ENCODE peak calls at places on chromosomes 2 and 18, in ten cellular contexts. One of them, this sample, is unnamed.

GRCh38 chr18:49898421-49898820 is 85.1 kb upstream of the ACAA2 start:
- DNase-seq in EH: peak; percentile 73
- DNase-seq in right lobe of liver: no peak
- DNase-seq in stimulated activated CD8-positive, alpha-beta memory T cell treated with anti-CD3 and anti-CD28 coated beads, Interleukin-7, amount 100 ng/mL, for 1 hour: peak; percentile 21
- DNase-seq in Daoy: peak; percentile 62
- DNase-seq in iPS DF 6.9: peak; percentile 45
- DNase-seq in activated CD8-positive, alpha-beta T cell treated with anti-CD3 and anti-CD28 coated beads, Interleukin-2, amount 10 ng/mL, durations not matched to agents 7 days and 5 days: peak; percentile 92
- DNase-seq in NCI-H510A treated with DMSO at 0.1 percent for 48 hours: no peak
- DNase-seq in stimulated activated CD4-positive, alpha-beta T cell treated with anti-CD3 and anti-CD28 coated beads, Interleukin-1b, Interleukin-23, amount 100 ng/mL, for 1 hour: peak; percentile 9
- DNase-seq in MV-4-11: peak; percentile 75
- DNase-seq in this sample: no peak

GRCh38 chr2:2484301-2484700 is 153.2 kb upstream of the MYT1L start:
- DNase-seq in EH: no peak
- DNase-seq in activated CD8-positive, alpha-beta T cell treated with anti-CD3 and anti-CD28 coated beads, Interleukin-2, amount 10 ng/mL, durations not matched to agents 7 days and 5 days: no peak
- DNase-seq in NCI-H510A treated with DMSO at 0.1 percent for 48 hours: no peak
- DNase-seq in MV-4-11: no peak
- DNase-seq in stimulated activated CD8-positive, alpha-beta memory T cell treated with anti-CD3 and anti-CD28 coated beads, Interleukin-7, amount 100 ng/mL, for 1 hour: no peak
- DNase-seq in stimulated activated CD4-positive, alpha-beta T cell treated with anti-CD3 and anti-CD28 coated beads, Interleukin-1b, Interleukin-23, amount 100 ng/mL, for 1 hour: no peak
- DNase-seq in right lobe of liver: no peak
- DNase-seq in iPS DF 6.9: no peak
- DNase-seq in Daoy: no peak
- DNase-seq in this sample: peak; percentile 40

GRCh38 chr2:131094655-131095281 is 1.5 kb upstream of the FAM168B start:
- DNase-seq in EH: peak; percentile 10
- DNase-seq in stimulated activated CD4-positive, alpha-beta T cell treated with anti-CD3 and anti-CD28 coated beads, Interleukin-1b, Interleukin-23, amount 100 ng/mL, for 1 hour: no peak
- DNase-seq in iPS DF 6.9: no peak
- DNase-seq in right lobe of liver: no peak
- DNase-seq in activated CD8-positive, alpha-beta T cell treated with anti-CD3 and anti-CD28 coated beads, Interleukin-2, amount 10 ng/mL, durations not matched to agents 7 days and 5 days: no peak
- DNase-seq in NCI-H510A treated with DMSO at 0.1 percent for 48 hours: peak; percentile 9
- DNase-seq in Daoy: no peak
- DNase-seq in MV-4-11: no peak
- DNase-seq in stimulated activated CD8-positive, alpha-beta memory T cell treated with anti-CD3 and anti-CD28 coated beads, Interleukin-7, amount 100 ng/mL, for 1 hour: no peak
- DNase-seq in this sample: no peak

GRCh38 chr2:216745453-216745852 is 50.1 kb upstream of the IGFBP5 start:
- DNase-seq in stimulated activated CD8-positive, alpha-beta memory T cell treated with anti-CD3 and anti-CD28 coated beads, Interleukin-7, amount 100 ng/mL, for 1 hour: no peak
- DNase-seq in Daoy: no peak
- DNase-seq in EH: no peak
- DNase-seq in NCI-H510A treated with DMSO at 0.1 percent for 48 hours: no peak
- DNase-seq in stimulated activated CD4-positive, alpha-beta T cell treated with anti-CD3 and anti-CD28 coated beads, Interleukin-1b, Interleukin-23, amount 100 ng/mL, for 1 hour: no peak
- DNase-seq in right lobe of liver: no peak
- DNase-seq in activated CD8-positive, alpha-beta T cell treated with anti-CD3 and anti-CD28 coated beads, Interleukin-2, amount 10 ng/mL, durations not matched to agents 7 days and 5 days: no peak
- DNase-seq in iPS DF 6.9: no peak
- DNase-seq in MV-4-11: no peak
- DNase-seq in this sample: no peak

GRCh38 chr2:212921711-212922110 is 229.7 kb downstream of the IKZF2 start:
- DNase-seq in right lobe of liver: no peak
- DNase-seq in iPS DF 6.9: no peak
- DNase-seq in Daoy: no peak
- DNase-seq in stimulated activated CD8-positive, alpha-beta memory T cell treated with anti-CD3 and anti-CD28 coated beads, Interleukin-7, amount 100 ng/mL, for 1 hour: no peak
- DNase-seq in MV-4-11: no peak
- DNase-seq in NCI-H510A treated with DMSO at 0.1 percent for 48 hours: no peak
- DNase-seq in EH: no peak
- DNase-seq in stimulated activated CD4-positive, alpha-beta T cell treated with anti-CD3 and anti-CD28 coated beads, Interleukin-1b, Interleukin-23, amount 100 ng/mL, for 1 hour: no peak
- DNase-seq in activated CD8-positive, alpha-beta T cell treated with anti-CD3 and anti-CD28 coated beads, Interleukin-2, amount 10 ng/mL, durations not matched to agents 7 days and 5 days: no peak
- DNase-seq in this sample: no peak

GRCh38 chr2:8684885-8685696 is 3.2 kb downstream of the ID2 start:
- DNase-seq in stimulated activated CD8-positive, alpha-beta memory T cell treated with anti-CD3 and anti-CD28 coated beads, Interleukin-7, amount 100 ng/mL, for 1 hour: no peak
- DNase-seq in activated CD8-positive, alpha-beta T cell treated with anti-CD3 and anti-CD28 coated beads, Interleukin-2, amount 10 ng/mL, durations not matched to agents 7 days and 5 days: peak; percentile 71
- DNase-seq in right lobe of liver: peak; percentile 92
- DNase-seq in EH: peak; percentile 63
- DNase-seq in Daoy: peak; percentile 51
- DNase-seq in iPS DF 6.9: no peak
- DNase-seq in MV-4-11: peak; percentile 28
- DNase-seq in stimulated activated CD4-positive, alpha-beta T cell treated with anti-CD3 and anti-CD28 coated beads, Interleukin-1b, Interleukin-23, amount 100 ng/mL, for 1 hour: no peak
- DNase-seq in NCI-H510A treated with DMSO at 0.1 percent for 48 hours: peak; percentile 80
- DNase-seq in this sample: peak; percentile 17

GRCh38 chr2:36748166-36748565 is 51.7 kb downstream of the VIT start:
- DNase-seq in Daoy: no peak
- DNase-seq in stimulated activated CD8-positive, alpha-beta memory T cell treated with anti-CD3 and anti-CD28 coated beads, Interleukin-7, amount 100 ng/mL, for 1 hour: no peak
- DNase-seq in NCI-H510A treated with DMSO at 0.1 percent for 48 hours: no peak
- DNase-seq in right lobe of liver: no peak
- DNase-seq in iPS DF 6.9: no peak
- DNase-seq in stimulated activated CD4-positive, alpha-beta T cell treated with anti-CD3 and anti-CD28 coated beads, Interleukin-1b, Interleukin-23, amount 100 ng/mL, for 1 hour: no peak
- DNase-seq in EH: peak; percentile 72
- DNase-seq in activated CD8-positive, alpha-beta T cell treated with anti-CD3 and anti-CD28 coated beads, Interleukin-2, amount 10 ng/mL, durations not matched to agents 7 days and 5 days: no peak
- DNase-seq in MV-4-11: no peak
- DNase-seq in this sample: no peak

GRCh38 chr2:47002480-47003381 is 87.1 kb upstream of the MCFD2 start:
- DNase-seq in NCI-H510A treated with DMSO at 0.1 percent for 48 hours: no peak
- DNase-seq in EH: peak; percentile 41
- DNase-seq in Daoy: peak; percentile 35
- DNase-seq in stimulated activated CD4-positive, alpha-beta T cell treated with anti-CD3 and anti-CD28 coated beads, Interleukin-1b, Interleukin-23, amount 100 ng/mL, for 1 hour: no peak
- DNase-seq in iPS DF 6.9: no peak
- DNase-seq in right lobe of liver: no peak
- DNase-seq in stimulated activated CD8-positive, alpha-beta memory T cell treated with anti-CD3 and anti-CD28 coated beads, Interleukin-7, amount 100 ng/mL, for 1 hour: no peak
- DNase-seq in activated CD8-positive, alpha-beta T cell treated with anti-CD3 and anti-CD28 coated beads, Interleukin-2, amount 10 ng/mL, durations not matched to agents 7 days and 5 days: no peak
- DNase-seq in MV-4-11: peak; percentile 87
- DNase-seq in this sample: peak; percentile 63

GRCh38 chr2:204108301-204108700 is 171.7 kb downstream of the ICOS start:
- DNase-seq in stimulated activated CD8-positive, alpha-beta memory T cell treated with anti-CD3 and anti-CD28 coated beads, Interleukin-7, amount 100 ng/mL, for 1 hour: no peak
- DNase-seq in iPS DF 6.9: no peak
- DNase-seq in stimulated activated CD4-positive, alpha-beta T cell treated with anti-CD3 and anti-CD28 coated beads, Interleukin-1b, Interleukin-23, amount 100 ng/mL, for 1 hour: peak; percentile 5
- DNase-seq in MV-4-11: no peak
- DNase-seq in NCI-H510A treated with DMSO at 0.1 percent for 48 hours: no peak
- DNase-seq in activated CD8-positive, alpha-beta T cell treated with anti-CD3 and anti-CD28 coated beads, Interleukin-2, amount 10 ng/mL, durations not matched to agents 7 days and 5 days: peak; percentile 69
- DNase-seq in Daoy: peak; percentile 54
- DNase-seq in right lobe of liver: no peak
- DNase-seq in EH: peak; percentile 15
- DNase-seq in this sample: peak; percentile 59

GRCh38 chr2:126115975-126116374 is 540.0 kb upstream of the GYPC start:
- DNase-seq in right lobe of liver: no peak
- DNase-seq in stimulated activated CD8-positive, alpha-beta memory T cell treated with anti-CD3 and anti-CD28 coated beads, Interleukin-7, amount 100 ng/mL, for 1 hour: no peak
- DNase-seq in stimulated activated CD4-positive, alpha-beta T cell treated with anti-CD3 and anti-CD28 coated beads, Interleukin-1b, Interleukin-23, amount 100 ng/mL, for 1 hour: no peak
- DNase-seq in EH: no peak
- DNase-seq in MV-4-11: no peak
- DNase-seq in activated CD8-positive, alpha-beta T cell treated with anti-CD3 and anti-CD28 coated beads, Interleukin-2, amount 10 ng/mL, durations not matched to agents 7 days and 5 days: no peak
- DNase-seq in Daoy: no peak
- DNase-seq in iPS DF 6.9: no peak
- DNase-seq in NCI-H510A treated with DMSO at 0.1 percent for 48 hours: no peak
- DNase-seq in this sample: no peak

GRCh38 chr2:33678447-33678846 is 79.3 kb upstream of the FAM98A start:
- DNase-seq in MV-4-11: no peak
- DNase-seq in stimulated activated CD8-positive, alpha-beta memory T cell treated with anti-CD3 and anti-CD28 coated beads, Interleukin-7, amount 100 ng/mL, for 1 hour: no peak
- DNase-seq in EH: no peak
- DNase-seq in NCI-H510A treated with DMSO at 0.1 percent for 48 hours: no peak
- DNase-seq in right lobe of liver: no peak
- DNase-seq in iPS DF 6.9: no peak
- DNase-seq in stimulated activated CD4-positive, alpha-beta T cell treated with anti-CD3 and anti-CD28 coated beads, Interleukin-1b, Interleukin-23, amount 100 ng/mL, for 1 hour: no peak
- DNase-seq in Daoy: no peak
- DNase-seq in activated CD8-positive, alpha-beta T cell treated with anti-CD3 and anti-CD28 coated beads, Interleukin-2, amount 10 ng/mL, durations not matched to agents 7 days and 5 days: no peak
- DNase-seq in this sample: no peak

GRCh38 chr2:142824756-142825155 is 52.7 kb upstream of the KYNU start:
- DNase-seq in Daoy: no peak
- DNase-seq in right lobe of liver: no peak
- DNase-seq in MV-4-11: no peak
- DNase-seq in stimulated activated CD4-positive, alpha-beta T cell treated with anti-CD3 and anti-CD28 coated beads, Interleukin-1b, Interleukin-23, amount 100 ng/mL, for 1 hour: no peak
- DNase-seq in stimulated activated CD8-positive, alpha-beta memory T cell treated with anti-CD3 and anti-CD28 coated beads, Interleukin-7, amount 100 ng/mL, for 1 hour: no peak
- DNase-seq in iPS DF 6.9: no peak
- DNase-seq in NCI-H510A treated with DMSO at 0.1 percent for 48 hours: no peak
- DNase-seq in EH: peak; percentile 37
- DNase-seq in activated CD8-positive, alpha-beta T cell treated with anti-CD3 and anti-CD28 coated beads, Interleukin-2, amount 10 ng/mL, durations not matched to agents 7 days and 5 days: no peak
- DNase-seq in this sample: no peak

GRCh38 chr2:171365232-171365631 is 68.6 kb downstream of the METTL8 start:
- DNase-seq in Daoy: peak; percentile 9
- DNase-seq in stimulated activated CD8-positive, alpha-beta memory T cell treated with anti-CD3 and anti-CD28 coated beads, Interleukin-7, amount 100 ng/mL, for 1 hour: no peak
- DNase-seq in stimulated activated CD4-positive, alpha-beta T cell treated with anti-CD3 and anti-CD28 coated beads, Interleukin-1b, Interleukin-23, amount 100 ng/mL, for 1 hour: no peak
- DNase-seq in activated CD8-positive, alpha-beta T cell treated with anti-CD3 and anti-CD28 coated beads, Interleukin-2, amount 10 ng/mL, durations not matched to agents 7 days and 5 days: no peak
- DNase-seq in EH: peak; percentile 24
- DNase-seq in iPS DF 6.9: no peak
- DNase-seq in NCI-H510A treated with DMSO at 0.1 percent for 48 hours: no peak
- DNase-seq in MV-4-11: peak; percentile 2
- DNase-seq in right lobe of liver: no peak
- DNase-seq in this sample: no peak

GRCh38 chr2:238379096-238379810 is 47.5 kb upstream of the ASB1 start:
- DNase-seq in stimulated activated CD4-positive, alpha-beta T cell treated with anti-CD3 and anti-CD28 coated beads, Interleukin-1b, Interleukin-23, amount 100 ng/mL, for 1 hour: no peak
- DNase-seq in NCI-H510A treated with DMSO at 0.1 percent for 48 hours: peak; percentile 39
- DNase-seq in MV-4-11: peak; percentile 86
- DNase-seq in EH: peak; percentile 83
- DNase-seq in right lobe of liver: no peak
- DNase-seq in Daoy: peak; percentile 62
- DNase-seq in iPS DF 6.9: no peak
- DNase-seq in activated CD8-positive, alpha-beta T cell treated with anti-CD3 and anti-CD28 coated beads, Interleukin-2, amount 10 ng/mL, durations not matched to agents 7 days and 5 days: peak; percentile 70
- DNase-seq in stimulated activated CD8-positive, alpha-beta memory T cell treated with anti-CD3 and anti-CD28 coated beads, Interleukin-7, amount 100 ng/mL, for 1 hour: no peak
- DNase-seq in this sample: no peak

GRCh38 chr2:8884812-8885211 is 47.4 kb upstream of the KIDINS220 start:
- DNase-seq in MV-4-11: no peak
- DNase-seq in stimulated activated CD4-positive, alpha-beta T cell treated with anti-CD3 and anti-CD28 coated beads, Interleukin-1b, Interleukin-23, amount 100 ng/mL, for 1 hour: no peak
- DNase-seq in EH: no peak
- DNase-seq in activated CD8-positive, alpha-beta T cell treated with anti-CD3 and anti-CD28 coated beads, Interleukin-2, amount 10 ng/mL, durations not matched to agents 7 days and 5 days: no peak
- DNase-seq in stimulated activated CD8-positive, alpha-beta memory T cell treated with anti-CD3 and anti-CD28 coated beads, Interleukin-7, amount 100 ng/mL, for 1 hour: no peak
- DNase-seq in Daoy: no peak
- DNase-seq in right lobe of liver: no peak
- DNase-seq in iPS DF 6.9: no peak
- DNase-seq in NCI-H510A treated with DMSO at 0.1 percent for 48 hours: no peak
- DNase-seq in this sample: no peak

GRCh38 chr2:239787651-239788050 is 237.5 kb downstream of the NDUFA10 start:
- DNase-seq in MV-4-11: no peak
- DNase-seq in right lobe of liver: no peak
- DNase-seq in activated CD8-positive, alpha-beta T cell treated with anti-CD3 and anti-CD28 coated beads, Interleukin-2, amount 10 ng/mL, durations not matched to agents 7 days and 5 days: no peak
- DNase-seq in stimulated activated CD4-positive, alpha-beta T cell treated with anti-CD3 and anti-CD28 coated beads, Interleukin-1b, Interleukin-23, amount 100 ng/mL, for 1 hour: no peak
- DNase-seq in EH: no peak
- DNase-seq in iPS DF 6.9: no peak
- DNase-seq in NCI-H510A treated with DMSO at 0.1 percent for 48 hours: no peak
- DNase-seq in stimulated activated CD8-positive, alpha-beta memory T cell treated with anti-CD3 and anti-CD28 coated beads, Interleukin-7, amount 100 ng/mL, for 1 hour: no peak
- DNase-seq in Daoy: no peak
- DNase-seq in this sample: no peak

GRCh38 chr2:236499691-236500573 is 69.7 kb upstream of the ACKR3 start:
- DNase-seq in MV-4-11: peak; percentile 28
- DNase-seq in right lobe of liver: no peak
- DNase-seq in iPS DF 6.9: no peak
- DNase-seq in stimulated activated CD4-positive, alpha-beta T cell treated with anti-CD3 and anti-CD28 coated beads, Interleukin-1b, Interleukin-23, amount 100 ng/mL, for 1 hour: no peak
- DNase-seq in stimulated activated CD8-positive, alpha-beta memory T cell treated with anti-CD3 and anti-CD28 coated beads, Interleukin-7, amount 100 ng/mL, for 1 hour: no peak
- DNase-seq in Daoy: no peak
- DNase-seq in NCI-H510A treated with DMSO at 0.1 percent for 48 hours: no peak
- DNase-seq in EH: peak; percentile 37
- DNase-seq in activated CD8-positive, alpha-beta T cell treated with anti-CD3 and anti-CD28 coated beads, Interleukin-2, amount 10 ng/mL, durations not matched to agents 7 days and 5 days: no peak
- DNase-seq in this sample: no peak

GRCh38 chr18:51137051-51137729 is 60.3 kb downstream of the MEX3C start:
- DNase-seq in stimulated activated CD4-positive, alpha-beta T cell treated with anti-CD3 and anti-CD28 coated beads, Interleukin-1b, Interleukin-23, amount 100 ng/mL, for 1 hour: no peak
- DNase-seq in Daoy: peak; percentile 80
- DNase-seq in MV-4-11: no peak
- DNase-seq in NCI-H510A treated with DMSO at 0.1 percent for 48 hours: no peak
- DNase-seq in right lobe of liver: no peak
- DNase-seq in activated CD8-positive, alpha-beta T cell treated with anti-CD3 and anti-CD28 coated beads, Interleukin-2, amount 10 ng/mL, durations not matched to agents 7 days and 5 days: no peak
- DNase-seq in stimulated activated CD8-positive, alpha-beta memory T cell treated with anti-CD3 and anti-CD28 coated beads, Interleukin-7, amount 100 ng/mL, for 1 hour: no peak
- DNase-seq in EH: peak; percentile 77
- DNase-seq in iPS DF 6.9: no peak
- DNase-seq in this sample: no peak

GRCh38 chr2:233700028-233700635 is 7.4 kb downstream of the UGT1A6 start:
- DNase-seq in MV-4-11: no peak
- DNase-seq in iPS DF 6.9: no peak
- DNase-seq in NCI-H510A treated with DMSO at 0.1 percent for 48 hours: no peak
- DNase-seq in EH: peak; percentile 98
- DNase-seq in stimulated activated CD8-positive, alpha-beta memory T cell treated with anti-CD3 and anti-CD28 coated beads, Interleukin-7, amount 100 ng/mL, for 1 hour: no peak
- DNase-seq in stimulated activated CD4-positive, alpha-beta T cell treated with anti-CD3 and anti-CD28 coated beads, Interleukin-1b, Interleukin-23, amount 100 ng/mL, for 1 hour: no peak
- DNase-seq in activated CD8-positive, alpha-beta T cell treated with anti-CD3 and anti-CD28 coated beads, Interleukin-2, amount 10 ng/mL, durations not matched to agents 7 days and 5 days: no peak
- DNase-seq in Daoy: peak; percentile 66
- DNase-seq in right lobe of liver: peak; percentile 70
- DNase-seq in this sample: no peak

GRCh38 chr2:218229239-218229638 is 12.2 kb downstream of the ARPC2 start:
- DNase-seq in iPS DF 6.9: no peak
- DNase-seq in NCI-H510A treated with DMSO at 0.1 percent for 48 hours: no peak
- DNase-seq in stimulated activated CD4-positive, alpha-beta T cell treated with anti-CD3 and anti-CD28 coated beads, Interleukin-1b, Interleukin-23, amount 100 ng/mL, for 1 hour: peak; percentile 5
- DNase-seq in activated CD8-positive, alpha-beta T cell treated with anti-CD3 and anti-CD28 coated beads, Interleukin-2, amount 10 ng/mL, durations not matched to agents 7 days and 5 days: peak; percentile 77
- DNase-seq in EH: peak; percentile 94
- DNase-seq in MV-4-11: peak; percentile 97
- DNase-seq in stimulated activated CD8-positive, alpha-beta memory T cell treated with anti-CD3 and anti-CD28 coated beads, Interleukin-7, amount 100 ng/mL, for 1 hour: no peak
- DNase-seq in Daoy: peak; percentile 74
- DNase-seq in right lobe of liver: no peak
- DNase-seq in this sample: no peak

GRCh38 chr18:32696376-32696775 is 76.4 kb downstream of the KLHL14 start:
- DNase-seq in iPS DF 6.9: no peak
- DNase-seq in right lobe of liver: no peak
- DNase-seq in NCI-H510A treated with DMSO at 0.1 percent for 48 hours: no peak
- DNase-seq in stimulated activated CD4-positive, alpha-beta T cell treated with anti-CD3 and anti-CD28 coated beads, Interleukin-1b, Interleukin-23, amount 100 ng/mL, for 1 hour: no peak
- DNase-seq in EH: no peak
- DNase-seq in activated CD8-positive, alpha-beta T cell treated with anti-CD3 and anti-CD28 coated beads, Interleukin-2, amount 10 ng/mL, durations not matched to agents 7 days and 5 days: no peak
- DNase-seq in stimulated activated CD8-positive, alpha-beta memory T cell treated with anti-CD3 and anti-CD28 coated beads, Interleukin-7, amount 100 ng/mL, for 1 hour: no peak
- DNase-seq in Daoy: no peak
- DNase-seq in MV-4-11: no peak
- DNase-seq in this sample: no peak

GRCh38 chr18:26657618-26658581 is 109.5 kb upstream of the KCTD1 start:
- DNase-seq in stimulated activated CD8-positive, alpha-beta memory T cell treated with anti-CD3 and anti-CD28 coated beads, Interleukin-7, amount 100 ng/mL, for 1 hour: no peak
- DNase-seq in Daoy: peak; percentile 14
- DNase-seq in activated CD8-positive, alpha-beta T cell treated with anti-CD3 and anti-CD28 coated beads, Interleukin-2, amount 10 ng/mL, durations not matched to agents 7 days and 5 days: no peak
- DNase-seq in iPS DF 6.9: no peak
- DNase-seq in NCI-H510A treated with DMSO at 0.1 percent for 48 hours: peak; percentile 9
- DNase-seq in MV-4-11: no peak
- DNase-seq in EH: no peak
- DNase-seq in right lobe of liver: no peak
- DNase-seq in stimulated activated CD4-positive, alpha-beta T cell treated with anti-CD3 and anti-CD28 coated beads, Interleukin-1b, Interleukin-23, amount 100 ng/mL, for 1 hour: no peak
- DNase-seq in this sample: no peak

GRCh38 chr2:64485961-64486360 is 32.0 kb downstream of the LGALSL start:
- DNase-seq in EH: peak; percentile 12
- DNase-seq in activated CD8-positive, alpha-beta T cell treated with anti-CD3 and anti-CD28 coated beads, Interleukin-2, amount 10 ng/mL, durations not matched to agents 7 days and 5 days: no peak
- DNase-seq in Daoy: no peak
- DNase-seq in right lobe of liver: no peak
- DNase-seq in stimulated activated CD4-positive, alpha-beta T cell treated with anti-CD3 and anti-CD28 coated beads, Interleukin-1b, Interleukin-23, amount 100 ng/mL, for 1 hour: no peak
- DNase-seq in NCI-H510A treated with DMSO at 0.1 percent for 48 hours: peak; percentile 67
- DNase-seq in MV-4-11: peak; percentile 62
- DNase-seq in iPS DF 6.9: no peak
- DNase-seq in stimulated activated CD8-positive, alpha-beta memory T cell treated with anti-CD3 and anti-CD28 coated beads, Interleukin-7, amount 100 ng/mL, for 1 hour: no peak
- DNase-seq in this sample: no peak

GRCh38 chr2:80136338-80136737 is 168.2 kb downstream of the LRRTM1 start:
- DNase-seq in MV-4-11: no peak
- DNase-seq in stimulated activated CD8-positive, alpha-beta memory T cell treated with anti-CD3 and anti-CD28 coated beads, Interleukin-7, amount 100 ng/mL, for 1 hour: no peak
- DNase-seq in NCI-H510A treated with DMSO at 0.1 percent for 48 hours: no peak
- DNase-seq in right lobe of liver: no peak
- DNase-seq in EH: no peak
- DNase-seq in stimulated activated CD4-positive, alpha-beta T cell treated with anti-CD3 and anti-CD28 coated beads, Interleukin-1b, Interleukin-23, amount 100 ng/mL, for 1 hour: no peak
- DNase-seq in activated CD8-positive, alpha-beta T cell treated with anti-CD3 and anti-CD28 coated beads, Interleukin-2, amount 10 ng/mL, durations not matched to agents 7 days and 5 days: no peak
- DNase-seq in Daoy: no peak
- DNase-seq in iPS DF 6.9: no peak
- DNase-seq in this sample: no peak

GRCh38 chr2:21411796-21412195 is 288.0 kb downstream of the TDRD15 start:
- DNase-seq in activated CD8-positive, alpha-beta T cell treated with anti-CD3 and anti-CD28 coated beads, Interleukin-2, amount 10 ng/mL, durations not matched to agents 7 days and 5 days: no peak
- DNase-seq in Daoy: no peak
- DNase-seq in NCI-H510A treated with DMSO at 0.1 percent for 48 hours: no peak
- DNase-seq in iPS DF 6.9: no peak
- DNase-seq in right lobe of liver: no peak
- DNase-seq in stimulated activated CD4-positive, alpha-beta T cell treated with anti-CD3 and anti-CD28 coated beads, Interleukin-1b, Interleukin-23, amount 100 ng/mL, for 1 hour: no peak
- DNase-seq in MV-4-11: no peak
- DNase-seq in EH: no peak
- DNase-seq in stimulated activated CD8-positive, alpha-beta memory T cell treated with anti-CD3 and anti-CD28 coated beads, Interleukin-7, amount 100 ng/mL, for 1 hour: no peak
- DNase-seq in this sample: no peak

GRCh38 chr18:12492907-12493306 is 85.2 kb downstream of the PRELID3A start:
- DNase-seq in stimulated activated CD4-positive, alpha-beta T cell treated with anti-CD3 and anti-CD28 coated beads, Interleukin-1b, Interleukin-23, amount 100 ng/mL, for 1 hour: no peak
- DNase-seq in EH: no peak
- DNase-seq in stimulated activated CD8-positive, alpha-beta memory T cell treated with anti-CD3 and anti-CD28 coated beads, Interleukin-7, amount 100 ng/mL, for 1 hour: no peak
- DNase-seq in iPS DF 6.9: no peak
- DNase-seq in activated CD8-positive, alpha-beta T cell treated with anti-CD3 and anti-CD28 coated beads, Interleukin-2, amount 10 ng/mL, durations not matched to agents 7 days and 5 days: no peak
- DNase-seq in Daoy: no peak
- DNase-seq in right lobe of liver: no peak
- DNase-seq in MV-4-11: no peak
- DNase-seq in NCI-H510A treated with DMSO at 0.1 percent for 48 hours: no peak
- DNase-seq in this sample: no peak

GRCh38 chr2:241491549-241492173 is 16.7 kb downstream of the STK25 start:
- DNase-seq in iPS DF 6.9: no peak
- DNase-seq in Daoy: no peak
- DNase-seq in EH: no peak
- DNase-seq in stimulated activated CD8-positive, alpha-beta memory T cell treated with anti-CD3 and anti-CD28 coated beads, Interleukin-7, amount 100 ng/mL, for 1 hour: no peak
- DNase-seq in right lobe of liver: no peak
- DNase-seq in NCI-H510A treated with DMSO at 0.1 percent for 48 hours: no peak
- DNase-seq in stimulated activated CD4-positive, alpha-beta T cell treated with anti-CD3 and anti-CD28 coated beads, Interleukin-1b, Interleukin-23, amount 100 ng/mL, for 1 hour: no peak
- DNase-seq in activated CD8-positive, alpha-beta T cell treated with anti-CD3 and anti-CD28 coated beads, Interleukin-2, amount 10 ng/mL, durations not matched to agents 7 days and 5 days: no peak
- DNase-seq in MV-4-11: no peak
- DNase-seq in this sample: no peak

GRCh38 chr2:76175295-76175694 is 464.6 kb upstream of the GCFC2 start:
- DNase-seq in iPS DF 6.9: no peak
- DNase-seq in right lobe of liver: no peak
- DNase-seq in MV-4-11: no peak
- DNase-seq in stimulated activated CD4-positive, alpha-beta T cell treated with anti-CD3 and anti-CD28 coated beads, Interleukin-1b, Interleukin-23, amount 100 ng/mL, for 1 hour: no peak
- DNase-seq in EH: no peak
- DNase-seq in Daoy: no peak
- DNase-seq in stimulated activated CD8-positive, alpha-beta memory T cell treated with anti-CD3 and anti-CD28 coated beads, Interleukin-7, amount 100 ng/mL, for 1 hour: no peak
- DNase-seq in activated CD8-positive, alpha-beta T cell treated with anti-CD3 and anti-CD28 coated beads, Interleukin-2, amount 10 ng/mL, durations not matched to agents 7 days and 5 days: no peak
- DNase-seq in NCI-H510A treated with DMSO at 0.1 percent for 48 hours: no peak
- DNase-seq in this sample: no peak

This sample was measured in NCI-H2227 treated with DMSO at 0.1 percent for 48 hours.